ENCODE peak calls at places on chromosome 22, in ten cellular contexts. B, L, I, D, H, Q, N, F, O and J are unnamed samples.

GRCh38 chr22:39520874-39521857 is 804 bp downstream of the ATF4 start:
- DNase-seq in B (peak; percentile 89), L (no peak), I (peak; percentile 66), D (peak; percentile 89), H (peak; percentile 85), Q (peak; percentile 72), N (peak; percentile 46), F (peak; percentile 61), O (no peak), J (peak; percentile 85)

GRCh38 chr22:24434472-24435322 is 7.3 kb downstream of the ADORA2A start:
- DNase-seq in B (peak; percentile 76), L (no peak), I (peak; percentile 81), D (no peak), H (no peak), Q (no peak), N (no peak), F (peak; percentile 70), O (peak; percentile 59), J (no peak)

GRCh38 chr22:49634006-49634772 is 193.5 kb downstream of the BRD1 start:
- DNase-seq in B (no peak), L (no peak), I (no peak), D (no peak), H (no peak), Q (no peak), N (no peak), F (no peak), O (no peak), J (no peak)

GRCh38 chr22:43723816-43724215 is 88.3 kb downstream of the EFCAB6 start:
- DNase-seq in B (no peak), L (no peak), I (no peak), D (no peak), H (no peak), Q (no peak), N (no peak), F (no peak), O (no peak), J (no peak)

GRCh38 chr22:37120569-37121340 is 11.2 kb upstream of the TMPRSS6 start:
- DNase-seq in B (no peak), L (no peak), I (no peak), D (no peak), H (no peak), Q (no peak), N (no peak), F (no peak), O (no peak), J (no peak)

GRCh38 chr22:30245985-30246901 is at the start of gene LIF:
- DNase-seq in B (no peak), L (no peak), I (peak; percentile 36), D (peak; percentile 32), H (peak; percentile 71), Q (no peak), N (no peak), F (peak; percentile 54), O (peak; percentile 61), J (no peak)

GRCh38 chr22:21569459-21570161 is 2.1 kb downstream of the UBE2L3 start:
- DNase-seq in B (no peak), L (no peak), I (no peak), D (no peak), H (no peak), Q (no peak), N (no peak), F (no peak), O (no peak), J (no peak)

GRCh38 chr22:26800858-26801257 is 143.5 kb downstream of the MIAT start:
- DNase-seq in B (no peak), L (no peak), I (no peak), D (no peak), H (peak; percentile 3), Q (peak; percentile 44), N (no peak), F (no peak), O (no peak), J (no peak)